ENCODE peak calls at places on chromosomes 3 and 15, in seven cellular contexts. V is astrocyte of the spinal cord, Z is transverse colon, P is cardiac fibroblast, N is endodermal cell, Y is progenitor cell of endocrine pancreas, W is foreskin fibroblast. F is an unnamed sample.

GRCh38 chr3:177776656-177777055 is 579.4 kb upstream of the TBL1XR1 start:
- DNase-seq in V (peak), Z (no peak), P (peak), N (peak), Y (no peak), W (peak), F (no peak)

GRCh38 chr15:82835391-82835917 is 26.0 kb downstream of the WHAMM start:
- DNase-seq in V (no peak), Z (no peak), P (no peak), N (no peak), Y (no peak), W (no peak), F (no peak)

GRCh38 chr15:64507293-64507802 is 47.0 kb downstream of the ZNF609 start:
- DNase-seq in V (peak), Z (peak), P (peak), N (no peak), Y (no peak), W (peak), F (peak)

GRCh38 chr3:64797000-64797399 is 109.2 kb upstream of the ADAMTS9 start:
- DNase-seq in V (no peak), Z (no peak), P (no peak), N (no peak), Y (no peak), W (no peak), F (no peak)

GRCh38 chr15:68672781-68673205 is 94.0 kb downstream of the CORO2B start:
- DNase-seq in V (peak), Z (no peak), P (peak), N (peak), Y (no peak), W (peak), F (no peak)

GRCh38 chr15:40443255-40443654 is 2.5 kb downstream of the BAHD1 start:
- DNase-seq in V (no peak), Z (no peak), P (no peak), N (no peak), Y (no peak), W (no peak), F (no peak)

GRCh38 chr15:42919794-42920280 is 741 bp downstream of the TTBK2 start:
- DNase-seq in V (peak), Z (peak), P (peak), N (no peak), Y (no peak), W (peak), F (no peak)

GRCh38 chr15:39145146-39145545 is 435.7 kb upstream of the THBS1 start:
- DNase-seq in V (no peak), Z (no peak), P (no peak), N (no peak), Y (no peak), W (no peak), F (no peak)

GRCh38 chr15:48722764-48723661 is 77.5 kb upstream of the FBN1 start:
- DNase-seq in V (peak), Z (no peak), P (peak), N (no peak), Y (no peak), W (peak), F (no peak)

GRCh38 chr15:68375191-68375631 is 56.8 kb downstream of the ITGA11 start:
- DNase-seq in V (no peak), Z (no peak), P (no peak), N (peak), Y (no peak), W (no peak), F (no peak)

GRCh38 chr3:632571-633170 is 436.1 kb downstream of the CHL1 start:
- DNase-seq in V (peak), Z (peak), P (peak), N (peak), Y (peak), W (no peak), F (peak)

GRCh38 chr3:188152660-188153497 is 1.1 kb upstream of the LPP start:
- DNase-seq in V (no peak), Z (peak), P (peak), N (peak), Y (no peak), W (peak), F (peak)

GRCh38 chr3:16366581-16366980 is 101.6 kb downstream of the OXNAD1 start:
- DNase-seq in V (no peak), Z (no peak), P (no peak), N (no peak), Y (no peak), W (no peak), F (no peak)
- TF ChIP-seq CTCF in V (no peak), Z (no peak), P (no peak), N (peak), Y (peak), W (no peak), F (no peak)

GRCh38 chr3:149321640-149322039 is 11.8 kb downstream of the TM4SF18 start:
- DNase-seq in V (no peak), Z (no peak), P (no peak), N (no peak), Y (no peak), W (no peak), F (no peak)
- TF ChIP-seq CTCF in V (no peak), Z (no peak), P (no peak), N (no peak), Y (no peak), W (no peak), F (no peak)

GRCh38 chr15:49901867-49902775 is 216.9 kb downstream of the ATP8B4 start:
- DNase-seq in V (peak), Z (no peak), P (peak), N (no peak), Y (no peak), W (peak), F (no peak)
- TF ChIP-seq CTCF in V (peak), Z (no peak), P (peak), N (no peak), Y (no peak), W (peak), F (no peak)

GRCh38 chr3:27224197-27224596 is 145.0 kb downstream of the NEK10 start:
- DNase-seq in V (no peak), Z (no peak), P (peak), N (no peak), Y (no peak), W (peak), F (no peak)

DNA sequence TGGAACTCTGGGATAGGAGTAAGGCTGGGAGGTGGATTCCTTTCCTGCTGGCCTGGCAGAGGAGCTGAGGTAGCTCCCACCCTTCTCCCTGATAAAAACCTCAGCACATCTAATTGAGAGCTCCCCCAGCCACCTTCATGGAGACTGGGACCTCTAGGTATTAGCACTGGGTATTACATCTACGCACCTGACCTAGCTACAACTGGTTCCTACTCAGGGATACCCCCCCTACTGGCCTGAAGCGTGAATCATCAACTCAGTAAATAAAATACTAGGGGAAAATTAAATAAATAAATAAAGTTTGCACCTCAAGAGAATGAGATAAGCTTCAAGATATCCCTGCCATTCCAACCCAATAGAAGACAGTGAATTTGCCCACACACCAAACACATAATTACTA is 140.4 kb downstream of the NEK10 start:
- DNase-seq in V (no peak), Z (no peak), P (no peak), N (peak), Y (no peak), W (no peak), F (no peak)
- TF ChIP-seq CTCF in V (no peak), Z (no peak), P (no peak), N (peak), Y (peak), W (no peak), F (peak)

GRCh38 chr3:142866841-142867631 is 21.8 kb downstream of the PCOLCE2 start:
- DNase-seq in V (no peak), Z (no peak), P (peak), N (peak), Y (peak), W (no peak), F (peak)
- TF ChIP-seq CTCF in V (no peak), Z (no peak), P (peak), N (peak), Y (peak), W (no peak), F (no peak)

GRCh38 chr3:190519886-190520285 is 6.0 kb downstream of the IL1RAP start:
- DNase-seq in V (no peak), Z (no peak), P (no peak), N (no peak), Y (no peak), W (peak), F (no peak)

GRCh38 chr3:190516416-190516815 is 2.5 kb downstream of the IL1RAP start:
- DNase-seq in V (peak), Z (no peak), P (no peak), N (no peak), Y (no peak), W (no peak), F (no peak)

GRCh38 chr3:190514163-190515153 is 573 bp downstream of the IL1RAP start:
- DNase-seq in V (peak), Z (peak), P (peak), N (peak), Y (no peak), W (peak), F (peak)

GRCh38 chr3:190513409-190514162 is at the start of gene IL1RAP:
- DNase-seq in V (peak), Z (peak), P (peak), N (peak), Y (peak), W (peak), F (peak)

DNA sequence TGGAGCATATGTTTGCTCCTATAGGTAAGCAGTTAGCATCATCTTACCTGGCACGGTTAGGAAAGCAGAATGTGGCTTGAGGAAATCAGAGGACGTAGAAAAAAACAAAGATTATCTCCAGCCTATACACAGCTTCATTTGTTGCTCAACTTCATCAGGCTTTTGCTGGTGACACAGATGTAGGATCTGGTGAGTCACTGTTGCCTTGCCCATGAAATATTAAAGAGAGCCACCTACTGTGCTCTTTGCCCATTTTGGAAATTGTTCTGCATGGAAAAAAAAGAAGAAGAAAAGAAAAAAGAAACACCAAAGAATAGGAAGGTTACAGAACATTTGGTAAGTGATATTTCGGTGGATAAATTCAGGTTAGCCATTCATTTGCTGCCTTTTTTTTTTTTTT is 3.8 kb downstream of the IL1RAP start:
- DNase-seq in V (peak), Z (no peak), P (peak), N (no peak), Y (no peak), W (peak), F (no peak)
- TF ChIP-seq CTCF in V (no peak), Z (no peak), P (peak), N (no peak), Y (no peak), W (no peak), F (no peak)

DNA sequence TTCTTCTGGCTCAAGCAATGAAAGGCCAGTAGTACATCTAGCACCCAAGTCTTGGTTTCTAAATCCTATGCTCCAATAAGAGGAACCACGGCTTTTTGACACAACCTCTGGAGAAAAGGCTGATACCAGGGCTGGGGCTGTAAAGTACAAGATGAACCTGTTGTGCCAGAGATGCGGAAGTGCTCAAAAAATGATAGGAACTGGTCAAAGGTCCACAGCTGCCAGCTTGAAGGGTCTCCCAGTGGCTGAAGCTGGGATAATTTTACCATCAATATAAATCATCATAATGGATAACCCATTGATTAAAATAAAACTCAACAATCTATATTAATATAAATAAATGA is 562 bp upstream of the NCEH1 start:
- DNase-seq in V (no peak), Z (peak), P (no peak), N (no peak), Y (no peak), W (no peak), F (no peak)
- TF ChIP-seq CTCF in V (no peak), Z (no peak), P (no peak), N (no peak), Y (no peak), W (no peak), F (no peak)

F was measured in endothelial cell.